ENCODE peak calls at places on chromosomes 12 and 14, in nine cellular contexts. R, U, C, W, G, T, I, Y and M are unnamed samples.

GRCh38 chr14:24693353-24693737 is 59.4 kb upstream of the GZMB start:
- DNase-seq in G (no peak), W (no peak), U (no peak), T (no peak), C (no peak), R (no peak), Y (no peak), I (no peak), M (no peak)

GRCh38 chr12:121388421-121388981 is 11.4 kb upstream of the RNF34 start:
- DNase-seq in Y (no peak), T (no peak), C (no peak), W (no peak), R (no peak), G (no peak), I (peak; percentile 51), U (peak; percentile 73), M (no peak)

GRCh38 chr14:101371691-101372493 is 189.4 kb upstream of the DIO3 start:
- DNase-seq in U (no peak), Y (no peak), G (no peak), C (no peak), T (no peak), R (no peak), W (no peak), I (no peak), M (no peak)

GRCh38 chr12:123893276-123893675 is 79.4 kb downstream of the CCDC92 start:
- DNase-seq in U (no peak), G (no peak), C (no peak), Y (no peak), I (no peak), W (no peak), R (no peak), T (no peak), M (no peak)

GRCh38 chr14:54566410-54567223 is at the start of gene SAMD4A:
- DNase-seq in R (peak; percentile 85), Y (peak; percentile 90), G (peak; percentile 68), C (peak; percentile 53), U (peak; percentile 82), W (peak; percentile 64), T (peak; percentile 84), I (peak; percentile 53), M (peak; percentile 45)

GRCh38 chr12:98951401-98951800 is 306.3 kb downstream of the APAF1 start:
- DNase-seq in R (no peak), C (no peak), U (no peak), G (no peak), I (no peak), W (no peak), T (no peak), Y (no peak), M (no peak)

GRCh38 chr12:7303230-7303629 is 642 bp upstream of the ACSM4 start:
- DNase-seq in R (no peak), I (no peak), T (no peak), Y (no peak), W (no peak), C (no peak), U (no peak), G (no peak), M (no peak)

GRCh38 chr12:46965880-46966279 is 113.5 kb upstream of the PCED1B start:
- DNase-seq in Y (no peak), W (no peak), G (no peak), I (no peak), U (no peak), T (no peak), R (no peak), C (no peak), M (no peak)

GRCh38 chr12:3218846-3219632 is 141.9 kb downstream of the TSPAN9 start:
- DNase-seq in C (no peak), W (no peak), G (no peak), Y (no peak), U (no peak), T (no peak), I (no peak), R (no peak), M (no peak)

GRCh38 chr14:47022721-47023120 is 371.1 kb upstream of the RPL10L start:
- DNase-seq in G (no peak), C (no peak), Y (no peak), R (no peak), W (no peak), I (no peak), U (no peak), T (no peak), M (no peak)

GRCh38 chr12:27367078-27367477 is 34.4 kb downstream of the BMAL2 start:
- DNase-seq in G (no peak), R (no peak), I (no peak), C (no peak), W (no peak), U (no peak), Y (no peak), T (no peak), M (no peak)

GRCh38 chr14:96117101-96117897 is 78.1 kb downstream of the C14orf132 start:
- DNase-seq in W (no peak), Y (no peak), G (no peak), I (no peak), R (no peak), T (no peak), U (no peak), C (no peak), M (no peak)

GRCh38 chr14:67133595-67134441 is 55.4 kb upstream of the GARIN2 start:
- DNase-seq in U (no peak), T (no peak), C (no peak), R (no peak), W (no peak), G (no peak), I (no peak), Y (no peak), M (no peak)

GRCh38 chr14:89936654-89937185 is 17.8 kb downstream of the EFCAB11 start:
- DNase-seq in W (no peak), U (no peak), T (no peak), R (no peak), I (no peak), Y (no peak), C (no peak), G (no peak), M (no peak)
- TF ChIP-seq CTCF in W (no peak), U (peak; percentile 33), T (no peak), R (no peak), I (no peak), Y (no peak), C (no peak), G (peak; percentile 10), M (no peak)

GRCh38 chr12:48157889-48158370 is 615 bp upstream of the ASB8 start:
- DNase-seq in Y (no peak), U (no peak), G (no peak), I (no peak), W (no peak), C (no peak), T (no peak), R (no peak), M (no peak)
- TF ChIP-seq CTCF in Y (no peak), U (peak; percentile 11), G (no peak), I (no peak), W (no peak), C (peak; percentile 34), T (no peak), R (no peak), M (no peak)

GRCh38 chr14:100341301-100342031 is 18.3 kb downstream of the SLC25A47 start:
- DNase-seq in T (no peak), G (peak; percentile 75), R (peak; percentile 74), I (peak; percentile 90), U (peak; percentile 41), Y (peak; percentile 81), W (no peak), C (no peak), M (no peak)

GRCh38 chr14:100339757-100340453 is 16.8 kb downstream of the SLC25A47 start:
- DNase-seq in U (no peak), R (peak; percentile 42), T (no peak), Y (no peak), C (no peak), G (no peak), W (no peak), I (peak; percentile 35), M (no peak)

GRCh38 chr14:100345711-100346110 is 22.6 kb downstream of the SLC25A47 start:
- DNase-seq in T (no peak), R (no peak), Y (peak; percentile 42), G (no peak), U (no peak), I (peak; percentile 6), W (no peak), C (no peak), M (no peak)

GRCh38 chr14:100340454-100340813 is 17.3 kb downstream of the SLC25A47 start:
- DNase-seq in G (no peak), T (no peak), I (peak; percentile 19), C (no peak), R (peak; percentile 13), W (no peak), U (no peak), Y (no peak), M (no peak)

DNA sequence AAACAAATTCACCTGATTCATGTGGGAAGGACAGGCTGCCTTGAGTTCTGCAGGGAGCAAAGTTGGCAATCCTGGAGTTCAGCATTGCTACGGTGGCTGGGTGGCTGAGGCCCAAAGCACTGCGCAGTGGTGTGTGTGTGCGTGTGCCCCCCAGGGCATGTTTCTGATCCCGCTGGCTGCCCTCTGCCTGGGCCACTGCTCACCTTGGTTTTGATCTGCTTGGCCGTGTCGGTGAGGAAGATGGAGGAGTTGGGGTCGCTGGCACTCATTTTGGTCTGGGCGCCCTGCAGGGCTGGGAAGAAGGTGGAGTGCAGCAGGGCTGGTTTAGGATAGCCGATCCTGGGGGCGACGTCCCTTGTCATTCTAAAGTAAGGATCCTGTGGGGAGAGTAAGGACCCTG is 19.1 kb downstream of the SLC25A47 start:
- DNase-seq in T (no peak), C (no peak), G (no peak), W (no peak), Y (no peak), U (no peak), R (no peak), I (peak; percentile 30), M (no peak)
- TF ChIP-seq CTCF in T (no peak), C (no peak), G (no peak), W (no peak), Y (no peak), U (no peak), R (no peak), I (no peak), M (no peak)

GRCh38 chr14:80699861-80700260 is 241.7 kb downstream of the CEP128 start:
- DNase-seq in I (no peak), R (no peak), G (no peak), W (no peak), C (no peak), U (no peak), T (no peak), Y (no peak), M (no peak)

GRCh38 chr14:80700601-80701000 is 240.9 kb downstream of the CEP128 start:
- DNase-seq in G (no peak), I (no peak), C (no peak), R (no peak), W (no peak), U (no peak), Y (no peak), T (no peak), M (no peak)

DNA sequence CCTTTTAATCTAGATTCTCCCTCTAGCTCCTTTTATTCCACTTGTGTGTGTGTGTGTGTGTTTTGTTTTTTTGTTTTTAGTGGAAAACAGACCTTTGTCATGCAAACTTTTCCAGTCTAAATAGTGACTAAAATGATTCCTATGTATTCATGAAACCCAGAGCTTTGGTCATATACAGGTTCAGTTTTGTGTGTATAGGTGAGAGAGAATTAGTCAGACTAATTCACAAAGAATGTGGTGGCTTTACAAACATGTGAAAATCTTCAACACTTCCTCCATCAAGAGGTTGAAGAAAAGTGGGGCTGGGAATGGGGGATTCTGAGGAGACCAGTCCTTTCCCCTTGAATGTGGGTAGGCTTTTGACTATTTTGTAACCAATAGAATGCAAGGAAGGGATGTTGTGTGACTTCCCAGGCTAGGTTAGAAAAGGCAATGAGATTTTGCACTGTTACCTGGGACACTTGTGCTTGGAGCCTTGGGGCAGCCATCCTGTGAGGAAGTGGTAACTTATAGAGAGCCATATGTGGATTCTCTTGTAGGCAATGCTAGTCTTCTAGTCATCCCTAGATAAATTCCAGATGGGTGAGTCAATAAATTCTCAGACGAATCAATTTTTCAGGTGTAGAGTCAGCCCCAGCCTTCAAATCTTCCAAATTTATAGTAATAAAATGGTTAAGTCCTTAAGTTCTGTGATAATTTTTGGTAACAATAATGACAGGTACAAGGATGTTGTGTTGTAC is 236.1 kb downstream of the CEP128 start:
- DNase-seq in W (no peak), T (no peak), U (no peak), C (no peak), G (no peak), I (no peak), Y (no peak), R (no peak), M (no peak)
- TF ChIP-seq CTCF in W (no peak), T (no peak), U (no peak), C (no peak), G (no peak), I (no peak), Y (no peak), R (no peak), M (no peak)